ENCODE peak calls at places on chromosomes 4 and X, in six cellular contexts. D is tibial nerve; Z is HCEC 1CT; G is NCI-H345; V is ELR; W is stimulated activated CD4-positive, alpha-beta T cell treated with anti-CD3 and anti-CD28 coated beads, Interleukin-2, amount 100 ng/mL, for 48 hours. I is an unnamed sample.

GRCh38 chr4:186770446-186771175 is 47.0 kb upstream of the FAT1 start:
- DNase-seq in V (peak), G (no peak), D (no peak), Z (peak), W (no peak), I (peak)

GRCh38 chr4:81314196-81314896 is 99.3 kb upstream of the PRKG2 start:
- DNase-seq in D (no peak), Z (peak), V (no peak), G (peak), W (no peak), I (peak)

GRCh38 chr4:53233396-53233795 is 132.5 kb downstream of the SCFD2 start:
- DNase-seq in V (no peak), G (no peak), Z (no peak), D (no peak), W (no peak), I (no peak)

GRCh38 chrX:63810746-63811145 is 25.7 kb upstream of the ARHGEF9 start:
- DNase-seq in W (no peak), D (no peak), Z (no peak), V (no peak), G (no peak), I (no peak)

GRCh38 chr4:177809786-177810185 is 367.5 kb upstream of the AGA start:
- DNase-seq in G (no peak), Z (no peak), W (no peak), V (no peak), D (no peak), I (no peak)

GRCh38 chr4:165302658-165303057 is 24.8 kb upstream of the MSMO1 start:
- DNase-seq in D (no peak), G (no peak), Z (no peak), W (no peak), V (no peak), I (no peak)

GRCh38 chr4:42626629-42627028 is 30.3 kb downstream of the ATP8A1 start:
- DNase-seq in Z (no peak), D (no peak), G (no peak), V (no peak), W (no peak), I (no peak)

GRCh38 chrX:48521353-48522243 is at the start of gene EBP:
- DNase-seq in G (peak), W (peak), V (peak), D (peak), Z (peak), I (peak)

GRCh38 chr4:145001635-145002034 is 96.4 kb downstream of the ANAPC10 start:
- DNase-seq in W (no peak), G (no peak), Z (no peak), V (no peak), D (no peak), I (no peak)

GRCh38 chr4:147160908-147161513 is 215.3 kb upstream of the TTC29 start:
- DNase-seq in G (peak), V (peak), W (no peak), Z (peak), D (peak), I (peak)

GRCh38 chrX:19793471-19793870 is 93.9 kb downstream of the SH3KBP1 start:
- DNase-seq in G (no peak), V (peak), W (no peak), Z (no peak), D (no peak), I (no peak)

GRCh38 chr4:138398297-138398696 is 156.1 kb upstream of the SLC7A11 start:
- DNase-seq in D (no peak), W (no peak), V (no peak), G (peak), Z (no peak), I (no peak)

GRCh38 chr4:7323872-7324650 is 110.7 kb downstream of the PSAPL1 start:
- DNase-seq in D (no peak), V (peak), Z (no peak), G (peak), W (no peak), I (no peak)

GRCh38 chr4:52374847-52375246 is 284.3 kb downstream of the USP46 start:
- DNase-seq in Z (no peak), W (no peak), D (no peak), V (no peak), G (no peak), I (no peak)

GRCh38 chrX:80511969-80512760 is 91.9 kb downstream of the TENT5D start:
- DNase-seq in V (no peak), W (no peak), D (no peak), G (no peak), Z (no peak), I (no peak)

GRCh38 chr4:101251261-101251660 is 96.1 kb downstream of the PPP3CA start:
- DNase-seq in W (no peak), G (no peak), D (no peak), Z (no peak), V (no peak), I (no peak)

GRCh38 chr4:993111-994029 is at the start of gene SLC26A1:
- DNase-seq in W (no peak), V (no peak), D (no peak), Z (no peak), G (no peak), I (no peak)

GRCh38 chr4:25928956-25929336 is 14.9 kb downstream of the SMIM20 start:
- DNase-seq in Z (peak), G (no peak), D (no peak), W (no peak), V (peak), I (peak)

GRCh38 chr4:20901851-20902250 is 201.6 kb downstream of the PACRGL start:
- DNase-seq in Z (peak), W (no peak), V (no peak), G (no peak), D (no peak), I (no peak)

GRCh38 chrX:47628980-47629379 is 750 bp downstream of the CFP start:
- DNase-seq in V (no peak), G (no peak), Z (no peak), D (no peak), W (no peak), I (no peak)

I was measured in EH.